ENCODE peak calls at places on chromosome 9, in nine cellular contexts. T, H, O, J, B, F, N, W and Z are unnamed samples. For H3K27me3, the result is how much of the 10 kb centered on the place peaks cover.

GRCh38 chr9:18382243-18382642 is 91.7 kb upstream of the ADAMTSL1 start:
- DNase-seq in T (no peak), H (no peak), O (no peak), J (no peak), B (no peak), F (no peak), N (no peak), W (no peak), Z (no peak)

GRCh38 chr9:4832786-4833579 is 40.2 kb downstream of the RCL1 start:
- DNase-seq in T (no peak), H (peak), O (no peak), J (no peak), B (peak), F (peak), N (peak), W (no peak), Z (no peak)

GRCh38 chr9:109010676-109011655 is 2.3 kb downstream of the CTNNAL1 start:
- DNase-seq in T (no peak), H (peak), O (no peak), J (no peak), B (peak), F (peak), N (peak), W (no peak), Z (peak)

GRCh38 chr9:94906181-94906580 is 179.7 kb downstream of the AOPEP start:
- DNase-seq in T (no peak), H (no peak), O (no peak), J (no peak), B (no peak), F (no peak), N (no peak), W (no peak), Z (no peak)

GRCh38 chr9:13942695-13943094 is 371.2 kb downstream of the NFIB start:
- DNase-seq in T (peak), H (peak), O (no peak), J (no peak), B (peak), F (peak), N (peak), W (no peak), Z (no peak)

GRCh38 chr9:110036286-110036685 is 171.7 kb downstream of the C9orf152 start:
- DNase-seq in T (no peak), H (no peak), O (no peak), J (no peak), B (no peak), F (no peak), N (no peak), W (no peak), Z (no peak)

GRCh38 chr9:35675732-35676392 is 2.1 kb downstream of the CA9 start:
- DNase-seq in T (no peak), H (no peak), O (no peak), J (peak), B (no peak), F (no peak), N (peak), W (peak), Z (peak)

GRCh38 chr9:94157408-94157801 is 73.1 kb downstream of the PTPDC1 start:
- DNase-seq in T (no peak), H (no peak), O (no peak), J (no peak), B (no peak), F (no peak), N (no peak), W (no peak), Z (no peak)

GRCh38 chr9:96139592-96140251 is 162.3 kb downstream of the HSD17B3 start:
- DNase-seq in T (peak), H (peak), O (no peak), J (no peak), B (peak), F (peak), N (peak), W (no peak), Z (no peak)

GRCh38 chr9:22103650-22104575 is 94.8 kb upstream of the CDKN2B start:
- DNase-seq in T (no peak), H (peak), O (no peak), J (no peak), B (peak), F (peak), N (no peak), W (no peak), Z (no peak)

GRCh38 chr9:130263601-130264413 is 1.8 kb upstream of the HMCN2 start:
- DNase-seq in T (peak), H (no peak), O (no peak), J (no peak), B (no peak), F (no peak), N (no peak), W (no peak), Z (no peak)

GRCh38 chr9:36082928-36083327 is 46.2 kb downstream of the RECK start:
- DNase-seq in T (no peak), H (no peak), O (no peak), J (no peak), B (no peak), F (no peak), N (peak), W (no peak), Z (no peak)

GRCh38 chr9:113530022-113530635 is 66.6 kb downstream of the RGS3 start:
- DNase-seq in T (peak), H (no peak), O (no peak), J (no peak), B (no peak), F (no peak), N (no peak), W (no peak), Z (no peak)

GRCh38 chr9:3794005-3794404 is 268.2 kb upstream of the RFX3 start:
- DNase-seq in T (no peak), H (no peak), O (no peak), J (peak), B (peak), F (peak), N (peak), W (no peak), Z (no peak)

GRCh38 chr9:110892689-110893088 is 145.6 kb downstream of the LPAR1 start:
- DNase-seq in T (no peak), H (no peak), O (no peak), J (no peak), B (no peak), F (no peak), N (no peak), W (no peak), Z (no peak)

GRCh38 chr9:83538172-83538889 is at the start of gene FRMD3:
- DNase-seq in T (peak), H (peak), O (peak), J (peak), B (peak), F (peak), N (peak), W (peak), Z (no peak)

GRCh38 chr9:83535736-83536135 is 2.5 kb downstream of the FRMD3 start:
- DNase-seq in T (no peak), H (no peak), O (no peak), J (no peak), B (no peak), F (no peak), N (no peak), W (no peak), Z (no peak)

GRCh38 chr9:83538890-83539238 is 663 bp upstream of the FRMD3 start:
- DNase-seq in T (no peak), H (no peak), O (no peak), J (no peak), B (no peak), F (no peak), N (no peak), W (no peak), Z (no peak)

GRCh38 chr9:83536332-83536731 is 1.9 kb downstream of the FRMD3 start:
- DNase-seq in T (no peak), H (no peak), O (no peak), J (peak), B (no peak), F (no peak), N (no peak), W (no peak), Z (no peak)

DNA sequence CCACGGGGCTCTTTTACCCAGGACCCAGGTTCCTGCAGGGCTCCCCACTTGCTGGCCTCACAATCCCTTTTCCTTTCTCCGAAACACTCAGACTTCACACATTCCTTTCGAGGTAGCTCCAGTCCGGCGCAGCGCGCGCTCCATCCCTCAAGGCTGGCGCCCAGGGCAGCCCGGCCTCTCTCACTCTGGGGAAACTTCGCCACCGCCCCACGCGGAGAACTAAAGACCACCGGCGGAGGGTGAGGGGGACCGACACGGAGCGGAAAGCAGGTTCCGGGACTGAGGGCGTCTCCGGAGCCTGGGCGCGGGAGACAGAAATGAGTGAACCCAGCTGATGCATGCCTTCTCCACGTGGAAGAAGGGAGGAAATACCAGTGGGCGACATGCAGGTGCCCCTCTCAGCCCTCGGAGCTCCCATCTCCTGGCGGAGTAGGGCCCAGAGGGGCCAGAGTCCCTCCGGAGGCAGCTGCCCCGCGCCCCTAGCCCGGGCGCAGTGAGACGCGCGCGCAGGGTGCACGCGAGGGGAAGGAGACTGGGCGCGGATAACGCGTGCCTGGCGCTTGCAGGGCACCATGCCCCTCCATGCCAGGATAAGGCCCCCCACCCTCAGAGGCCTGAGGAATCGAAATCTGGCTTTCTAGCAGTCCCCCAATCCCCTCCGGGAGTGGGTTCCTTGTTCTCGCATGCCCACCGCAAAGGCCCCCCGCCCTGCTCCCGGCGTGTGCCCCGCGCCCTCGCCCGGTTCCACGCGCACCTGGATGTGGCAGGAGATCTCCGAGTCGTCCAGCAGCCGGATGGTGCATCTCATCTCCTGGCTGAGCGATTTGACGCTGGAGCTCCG is 650 bp downstream of the FRMD3 start:
- DNase-seq in T (no peak), H (peak), O (no peak), J (peak), B (no peak), F (peak), N (peak), W (no peak), Z (no peak)
- H3K27ac ChIP-seq in T (peak), H (no peak), O (peak), J (no peak), B (no peak), F (no peak), N (no peak), W (peak), Z (no peak)

DNA sequence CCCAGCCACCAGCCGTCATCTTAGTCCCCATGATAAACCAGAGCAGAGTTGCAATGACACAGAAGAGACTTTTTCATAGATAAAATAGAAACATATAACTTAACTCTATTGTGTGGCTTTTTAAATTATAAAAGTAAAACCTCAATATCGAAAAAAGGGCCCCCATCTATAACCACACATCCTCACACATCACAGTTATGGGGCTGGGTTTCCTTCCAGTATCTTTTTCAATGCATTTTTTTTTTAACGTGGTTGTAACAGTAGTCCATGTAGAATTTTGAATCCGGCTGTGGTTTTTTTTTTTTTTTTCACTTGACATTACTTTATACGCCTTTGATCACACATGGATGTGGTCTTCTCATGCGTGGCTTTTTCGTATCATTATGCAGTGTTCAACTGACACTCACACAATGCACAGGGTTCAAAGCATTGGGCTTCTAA is 77.4 kb downstream of the CFAP77 start:
- DNase-seq in T (no peak), H (no peak), O (no peak), J (no peak), B (no peak), F (no peak), N (no peak), W (no peak), Z (peak)
- H3K4me3 ChIP-seq in T (no peak), H (no peak), O (no peak), J (no peak), B (no peak), F (no peak), N (no peak), W (no peak), Z (peak)

GRCh38 chr9:126622872-126623271 is 9.1 kb downstream of the LMX1B start:
- DNase-seq in T (no peak), H (no peak), O (no peak), J (no peak), B (no peak), F (no peak), N (no peak), W (no peak), Z (no peak)
- H3K27me3 ChIP-seq in T (half or more), H (under half), O (half or more), J (half or more), B (half or more), F (half or more), N (half or more), W (half or more), Z (half or more)

GRCh38 chr9:124551472-124552339 is 44.5 kb upstream of the NR5A1 start:
- DNase-seq in T (no peak), H (peak), O (peak), J (peak), B (peak), F (peak), N (peak), W (peak), Z (no peak)
- H3K27ac ChIP-seq in T (no peak), H (no peak), O (no peak), J (peak), B (no peak), F (no peak), N (no peak), W (no peak), Z (no peak)

GRCh38 chr9:89168901-89169813 is 9.5 kb downstream of the SHC3 start:
- DNase-seq in T (no peak), H (peak), O (no peak), J (no peak), B (no peak), F (no peak), N (no peak), W (no peak), Z (no peak)
- H3K4me3 ChIP-seq in T (no peak), H (no peak), O (no peak), J (no peak), B (no peak), F (no peak), N (no peak), W (no peak), Z (no peak)

DNA sequence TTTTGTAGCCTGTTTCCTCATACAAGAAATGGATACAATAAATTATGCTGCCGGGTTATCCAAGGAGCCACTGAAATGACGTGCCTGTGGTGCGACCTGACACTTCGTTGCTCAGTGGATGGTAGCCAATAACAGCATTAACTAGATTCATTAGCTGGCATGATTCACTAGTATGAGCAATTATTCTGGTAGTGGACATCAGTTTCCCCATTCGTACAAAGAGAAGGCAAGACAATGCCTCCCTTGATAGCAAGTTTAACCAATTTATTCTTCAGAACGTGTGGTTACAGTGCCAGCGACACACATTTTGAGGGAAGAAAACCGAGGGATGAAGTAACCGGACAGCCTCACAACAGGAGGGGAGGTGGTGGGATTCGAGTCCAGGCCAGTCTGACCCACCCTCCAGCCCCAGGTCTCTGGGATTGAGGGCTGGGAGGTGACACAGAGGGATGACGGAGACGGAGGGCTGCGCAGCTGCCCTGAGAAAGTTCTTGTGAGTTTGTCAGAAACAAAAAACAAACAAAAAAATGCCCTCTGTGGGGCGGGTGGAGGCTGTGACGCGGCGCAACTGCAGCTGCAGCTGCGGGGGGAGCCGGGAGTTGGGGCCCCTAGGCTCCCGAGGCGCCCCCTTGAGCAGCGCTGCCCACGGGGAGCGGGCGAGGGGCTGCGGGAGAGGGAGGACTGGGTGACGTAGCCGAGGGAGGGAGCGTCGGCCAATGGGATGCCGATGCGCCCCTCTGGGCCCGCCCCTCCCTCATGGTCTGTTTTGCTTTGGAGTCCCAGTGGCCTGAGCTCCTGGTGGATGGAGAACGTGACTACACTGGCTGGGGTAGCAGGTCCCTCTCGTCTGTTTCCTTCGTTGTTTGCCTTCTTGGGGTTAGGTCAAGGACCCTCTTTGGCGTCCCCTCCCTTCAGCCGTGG is 10.9 kb downstream of the LHX2 start:
- DNase-seq in T (no peak), H (peak), O (no peak), J (peak), B (no peak), F (no peak), N (no peak), W (no peak), Z (no peak)
- H3K27me3 ChIP-seq in T (half or more), H (under half), O (half or more), J (half or more), B (half or more), F (half or more), N (half or more), W (half or more), Z (under half)